ENCODE peak calls at places on chromosomes 6 and 20, in five cellular contexts. Z is EL, U is Caco-2, Y is A172, T is neural progenitor cell. S is an unnamed sample.

GRCh38 chr6:36873612-36874011 is 991 bp downstream of the PPIL1 start:
- DNase-seq in Z (no peak), U (no peak), Y (no peak), T (no peak), S (no peak)

GRCh38 chr6:13351271-13351670 is 22.9 kb upstream of the TBC1D7 start:
- DNase-seq in Z (no peak), U (no peak), Y (no peak), T (peak), S (no peak)

GRCh38 chr6:41194386-41194785 is 6.6 kb downstream of the TREML2 start:
- DNase-seq in Z (no peak), U (no peak), Y (no peak), T (no peak), S (no peak)

GRCh38 chr20:7856756-7857155 is 83.5 kb downstream of the HAO1 start:
- DNase-seq in Z (peak), U (no peak), Y (peak), T (no peak), S (no peak)

GRCh38 chr6:112337209-112337638 is 9.9 kb upstream of the RFPL4B start:
- DNase-seq in Z (peak), U (peak), Y (peak), T (peak), S (peak)

GRCh38 chr20:63060057-63060991 is 53.6 kb upstream of the BHLHE23 start:
- DNase-seq in Z (peak), U (peak), Y (peak), T (no peak), S (peak)

GRCh38 chr6:107822154-107823046 is 1.7 kb downstream of the SCML4 start:
- DNase-seq in Z (peak), U (no peak), Y (no peak), T (no peak), S (no peak)

GRCh38 chr6:80967618-80968017 is 784.9 kb downstream of the TENT5A start:
- DNase-seq in Z (no peak), U (no peak), Y (no peak), T (peak), S (no peak)

GRCh38 chr6:161439093-161439492 is 165.2 kb upstream of the AGPAT4 start:
- DNase-seq in Z (peak), U (no peak), Y (peak), T (no peak), S (no peak)

GRCh38 chr6:34979994-34980393 is 90.9 kb downstream of the ANKS1A start:
- DNase-seq in Z (no peak), U (no peak), Y (no peak), T (no peak), S (no peak)

GRCh38 chr6:6522709-6523108 is 65.8 kb upstream of the LY86 start:
- DNase-seq in Z (no peak), U (no peak), Y (no peak), T (no peak), S (no peak)

GRCh38 chr20:36569847-36570429 is 3.5 kb upstream of the TGIF2 start:
- DNase-seq in Z (peak), U (no peak), Y (peak), T (no peak), S (no peak)

GRCh38 chr6:80165143-80165542 is 58.7 kb downstream of the BCKDHB start:
- DNase-seq in Z (peak), U (no peak), Y (peak), T (no peak), S (no peak)

GRCh38 chr20:58069796-58070663 is 158.4 kb downstream of the ANKRD60 start:
- DNase-seq in Z (no peak), U (peak), Y (no peak), T (no peak), S (no peak)

GRCh38 chr20:5100684-5101347 is 18.9 kb downstream of the PCNA start:
- DNase-seq in Z (peak), U (peak), Y (peak), T (peak), S (peak)

GRCh38 chr6:24743265-24743943 is 24.4 kb upstream of the C6orf62 start:
- DNase-seq in Z (peak), U (no peak), Y (peak), T (no peak), S (no peak)

GRCh38 chr6:136210450-136211165 is 39.5 kb downstream of the MTFR2 start:
- DNase-seq in Z (no peak), U (no peak), Y (no peak), T (no peak), S (no peak)

GRCh38 chr20:50136822-50137599 is 16.5 kb downstream of the PEDS1 start:
- DNase-seq in Z (peak), U (no peak), Y (peak), T (no peak), S (no peak)

GRCh38 chr6:43758617-43759050 is 11.4 kb upstream of the VEGFA start:
- DNase-seq in Z (no peak), U (no peak), Y (no peak), T (peak), S (peak)

GRCh38 chr6:84284428-84285033 is 57.1 kb upstream of the CEP162 start:
- DNase-seq in Z (peak), U (no peak), Y (peak), T (peak), S (peak)

GRCh38 chr6:119195848-119196247 is 117.4 kb upstream of the FAM184A start:
- DNase-seq in Z (no peak), U (no peak), Y (no peak), T (no peak), S (no peak)